ENCODE peak calls at places on chromosomes 16 and 17, in ten cellular contexts. I is dorsolateral prefrontal cortex; H is left ventricle myocardium inferior; M is PC-9; B is SK-N-SH; L is endothelial cell; Q is AG10803; F is CD4-positive, alpha-beta T cell; O is lower lobe of right lung; S is progenitor cell of endocrine pancreas. V is an unnamed sample.

GRCh38 chr17:43905400-43905984 is 1.8 kb downstream of the MPP2 start:
- DNase-seq in H (no peak), B (peak; percentile 68), I (no peak), L (no peak), Q (no peak), O (no peak), S (no peak), F (no peak), M (no peak), V (peak; percentile 52)

GRCh38 chr16:49619811-49620157 is 236.1 kb downstream of the ZNF423 start:
- DNase-seq in Q (no peak), M (no peak), L (no peak), I (no peak), H (no peak), O (no peak), S (no peak), F (no peak), B (no peak), V (no peak)

GRCh38 chr17:18124346-18125126 is 16.0 kb downstream of the MYO15A start:
- DNase-seq in L (no peak), M (no peak), O (no peak), S (no peak), Q (no peak), F (no peak), B (no peak), H (no peak), I (no peak), V (no peak)

GRCh38 chr17:38701504-38702165 is 3.4 kb upstream of the MLLT6 start:
- DNase-seq in B (no peak), H (no peak), M (no peak), O (no peak), S (no peak), I (no peak), F (peak; percentile 50), L (no peak), Q (peak; percentile 29), V (no peak)

GRCh38 chr17:40871316-40871715 is 4.3 kb upstream of the KRT12 start:
- DNase-seq in M (no peak), H (no peak), O (no peak), B (no peak), F (no peak), L (no peak), I (no peak), S (no peak), Q (no peak), V (no peak)

GRCh38 chr16:54577566-54578180 is 291.1 kb upstream of the IRX3 start:
- DNase-seq in B (no peak), I (no peak), M (no peak), O (no peak), S (no peak), L (no peak), Q (no peak), H (no peak), F (no peak), V (no peak)

GRCh38 chr16:67707210-67707609 is 11.9 kb downstream of the GFOD2 start:
- DNase-seq in L (no peak), S (no peak), H (no peak), I (no peak), O (no peak), M (no peak), F (no peak), B (no peak), Q (no peak), V (no peak)

GRCh38 chr17:57834146-57834741 is 15.6 kb downstream of the MRPS23 start:
- DNase-seq in O (no peak), M (no peak), Q (peak; percentile 42), I (peak; percentile 25), F (no peak), S (no peak), H (peak; percentile 64), B (peak; percentile 45), L (no peak), V (no peak)

GRCh38 chr16:89973235-89973634 is 24.7 kb downstream of the DEF8 start:
- DNase-seq in I (no peak), O (no peak), H (no peak), M (no peak), B (no peak), F (no peak), Q (no peak), L (no peak), S (no peak), V (no peak)

GRCh38 chr16:89973654-89974335 is 25.2 kb downstream of the DEF8 start:
- DNase-seq in M (no peak), O (no peak), H (no peak), I (no peak), F (no peak), Q (no peak), L (no peak), B (no peak), S (no peak), V (no peak)

GRCh38 chr16:89971495-89972243 is 23.1 kb downstream of the DEF8 start:
- DNase-seq in M (no peak), Q (peak; percentile 4), S (no peak), I (no peak), L (peak; percentile 33), B (no peak), H (no peak), O (peak; percentile 65), F (peak; percentile 11), V (no peak)

GRCh38 chr16:89974860-89975259 is 26.3 kb downstream of the DEF8 start:
- DNase-seq in M (no peak), B (no peak), I (no peak), H (no peak), L (no peak), F (no peak), S (no peak), Q (no peak), O (no peak), V (no peak)

GRCh38 chr16:89972244-89973234 is 24.0 kb downstream of the DEF8 start:
- DNase-seq in B (peak; percentile 100), H (peak; percentile 91), Q (peak; percentile 86), M (peak; percentile 94), O (peak; percentile 96), I (peak; percentile 85), S (peak; percentile 90), F (peak; percentile 85), L (peak; percentile 96), V (peak; percentile 91)
- TF ChIP-seq CTCF in B (no peak), H (no peak), Q (no peak), M (no peak), O (peak; percentile 22), I (peak; percentile 44), S (no peak), F (no peak), L (no peak), V (no peak)

GRCh38 chr17:32741381-32741780 is 135.5 kb downstream of the MYO1D start:
- DNase-seq in O (no peak), I (no peak), Q (peak; percentile 59), M (no peak), B (no peak), F (no peak), L (no peak), S (no peak), H (no peak), V (no peak)
- TF ChIP-seq CTCF in O (no peak), I (no peak), Q (no peak), M (no peak), B (no peak), F (no peak), L (no peak), S (no peak), H (no peak), V (no peak)

DNA sequence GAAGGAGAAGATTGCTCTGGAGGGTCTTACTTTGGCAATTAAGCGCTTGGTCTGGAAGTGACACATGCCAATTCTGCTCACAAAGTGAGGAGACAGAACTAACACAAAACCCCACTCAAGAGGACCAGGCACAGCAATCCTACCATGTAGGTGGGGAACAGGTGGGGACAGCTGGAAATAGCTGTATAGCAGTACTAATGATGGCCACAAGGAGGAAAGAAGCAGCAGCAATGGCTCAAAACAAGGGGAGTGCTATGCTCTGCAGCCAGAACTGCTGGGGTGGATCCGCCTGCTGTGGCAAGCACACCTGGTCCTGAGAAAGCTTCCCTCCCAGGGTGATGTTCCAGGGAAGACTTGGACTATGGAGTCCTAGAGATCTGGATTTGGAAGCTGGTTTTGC is 17.0 kb upstream of the TMEM132E start:
- DNase-seq in L (no peak), O (no peak), S (no peak), B (peak; percentile 45), H (no peak), Q (no peak), I (no peak), M (no peak), F (no peak), V (no peak)
- TF ChIP-seq CTCF in L (peak; percentile 76), O (no peak), S (peak; percentile 56), B (peak; percentile 44), H (peak; percentile 33), Q (peak; percentile 31), I (no peak), M (peak; percentile 39), F (peak; percentile 25), V (peak; percentile 18)

GRCh38 chr16:58299757-58300349 is 5.0 kb upstream of the PRSS54 start:
- DNase-seq in L (peak; percentile 14), F (no peak), B (no peak), O (no peak), S (no peak), I (no peak), M (peak; percentile 36), Q (peak; percentile 8), H (no peak), V (no peak)
- TF ChIP-seq CTCF in L (peak; percentile 62), F (no peak), B (peak; percentile 36), O (peak; percentile 60), S (peak; percentile 53), I (no peak), M (peak; percentile 91), Q (peak; percentile 57), H (peak; percentile 66), V (peak; percentile 9)

GRCh38 chr17:1882836-1883235 is 53.0 kb downstream of the RPA1 start:
- DNase-seq in I (no peak), H (no peak), Q (peak; percentile 43), M (peak; percentile 25), F (no peak), L (peak; percentile 34), B (peak; percentile 49), S (no peak), O (no peak), V (no peak)
- TF ChIP-seq CTCF in I (peak; percentile 52), H (peak; percentile 61), Q (peak; percentile 67), M (peak; percentile 69), F (peak; percentile 42), L (peak; percentile 56), B (peak; percentile 57), S (peak; percentile 58), O (peak; percentile 45), V (peak; percentile 22)

DNA sequence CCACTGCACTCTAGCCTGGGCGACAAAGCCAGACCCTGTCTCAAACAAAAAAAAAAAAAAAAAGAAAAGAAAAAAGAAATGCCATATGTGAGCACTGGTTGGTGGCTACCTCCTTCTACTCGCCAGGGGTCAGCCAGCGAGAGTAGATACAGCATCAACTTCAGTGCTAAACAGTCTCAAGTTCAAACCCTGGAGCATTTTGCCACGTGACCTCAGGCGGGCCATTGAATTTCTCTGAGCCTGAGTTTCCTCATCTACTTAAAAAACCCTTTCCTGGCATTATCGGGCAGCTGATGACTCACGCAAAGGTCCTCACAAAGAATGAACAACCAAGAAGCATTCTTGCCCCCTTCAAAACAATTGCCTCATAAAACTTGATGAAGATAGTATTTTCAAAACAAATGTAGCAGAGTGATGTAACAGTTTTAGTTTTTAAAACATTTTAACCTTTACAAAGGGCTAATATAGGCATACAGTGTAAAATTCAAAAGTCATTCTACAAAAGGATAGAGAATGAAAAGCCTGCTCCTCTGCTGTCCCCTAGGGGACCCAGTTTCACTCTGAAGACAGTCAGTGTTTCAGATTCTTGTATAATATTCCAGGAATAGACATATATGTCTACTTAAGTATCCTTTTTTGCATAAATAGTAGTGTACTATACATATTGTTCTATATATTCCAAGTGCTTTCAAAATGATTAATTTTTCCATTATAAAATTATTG is 28.4 kb downstream of the DNAH2 start:
- DNase-seq in O (no peak), H (no peak), M (peak; percentile 80), L (peak; percentile 30), S (no peak), B (no peak), Q (peak; percentile 85), F (no peak), I (no peak), V (no peak)
- TF ChIP-seq CTCF in O (no peak), H (no peak), M (peak; percentile 28), L (no peak), S (peak; percentile 24), B (peak; percentile 42), Q (peak; percentile 30), F (no peak), I (no peak), V (no peak)

V was measured in D721Med.